ENCODE peak calls at places on chromosome 7, in seven cellular contexts. One of them, this sample, is unnamed.

GRCh38 chr7:25662881-25663588 is 434.7 kb upstream of the NPVF start:
- DNase-seq in mammary epithelial cell: no peak
- DNase-seq in psoas muscle: peak
- DNase-seq in activated T-helper 9 cell treated with anti-CD3 and anti-CD28 coated beads, Interleukin-2, amount 50 U/mL, for 16 hours: no peak
- DNase-seq in D341Med: no peak
- DNase-seq in nephron progenitor cell: no peak
- DNase-seq in lung microvascular endothelial cell: no peak
- DNase-seq in this sample: no peak

GRCh38 chr7:137006293-137006692 is 137.8 kb downstream of the CHRM2 start:
- DNase-seq in mammary epithelial cell: no peak
- DNase-seq in psoas muscle: no peak
- DNase-seq in activated T-helper 9 cell treated with anti-CD3 and anti-CD28 coated beads, Interleukin-2, amount 50 U/mL, for 16 hours: no peak
- DNase-seq in D341Med: no peak
- DNase-seq in nephron progenitor cell: no peak
- DNase-seq in lung microvascular endothelial cell: no peak
- DNase-seq in this sample: no peak

GRCh38 chr7:91128574-91129348 is 135.5 kb upstream of the FZD1 start:
- DNase-seq in mammary epithelial cell: no peak
- DNase-seq in psoas muscle: no peak
- DNase-seq in activated T-helper 9 cell treated with anti-CD3 and anti-CD28 coated beads, Interleukin-2, amount 50 U/mL, for 16 hours: no peak
- DNase-seq in D341Med: no peak
- DNase-seq in nephron progenitor cell: no peak
- DNase-seq in lung microvascular endothelial cell: no peak
- DNase-seq in this sample: no peak

GRCh38 chr7:79064187-79064823 is 389.2 kb downstream of the MAGI2 start:
- DNase-seq in mammary epithelial cell: no peak
- DNase-seq in psoas muscle: no peak
- DNase-seq in activated T-helper 9 cell treated with anti-CD3 and anti-CD28 coated beads, Interleukin-2, amount 50 U/mL, for 16 hours: no peak
- DNase-seq in D341Med: no peak
- DNase-seq in nephron progenitor cell: no peak
- DNase-seq in lung microvascular endothelial cell: no peak
- DNase-seq in this sample: no peak

GRCh38 chr7:46568420-46569116 is 647.5 kb upstream of the IGFBP3 start:
- DNase-seq in mammary epithelial cell: no peak
- DNase-seq in psoas muscle: no peak
- DNase-seq in activated T-helper 9 cell treated with anti-CD3 and anti-CD28 coated beads, Interleukin-2, amount 50 U/mL, for 16 hours: no peak
- DNase-seq in D341Med: no peak
- DNase-seq in nephron progenitor cell: no peak
- DNase-seq in lung microvascular endothelial cell: peak
- DNase-seq in this sample: peak

GRCh38 chr7:36607741-36608140 is 116.6 kb downstream of the AOAH start:
- DNase-seq in mammary epithelial cell: no peak
- DNase-seq in psoas muscle: no peak
- DNase-seq in activated T-helper 9 cell treated with anti-CD3 and anti-CD28 coated beads, Interleukin-2, amount 50 U/mL, for 16 hours: no peak
- DNase-seq in D341Med: no peak
- DNase-seq in nephron progenitor cell: no peak
- DNase-seq in lung microvascular endothelial cell: no peak
- DNase-seq in this sample: no peak

GRCh38 chr7:108328174-108328651 is 128.0 kb downstream of the NRCAM start:
- DNase-seq in mammary epithelial cell: no peak
- DNase-seq in psoas muscle: no peak
- DNase-seq in activated T-helper 9 cell treated with anti-CD3 and anti-CD28 coated beads, Interleukin-2, amount 50 U/mL, for 16 hours: no peak
- DNase-seq in D341Med: no peak
- DNase-seq in nephron progenitor cell: no peak
- DNase-seq in lung microvascular endothelial cell: no peak
- DNase-seq in this sample: no peak

GRCh38 chr7:90209776-90210175 is 1.8 kb upstream of the STEAP2 start:
- DNase-seq in mammary epithelial cell: no peak
- DNase-seq in psoas muscle: no peak
- DNase-seq in activated T-helper 9 cell treated with anti-CD3 and anti-CD28 coated beads, Interleukin-2, amount 50 U/mL, for 16 hours: no peak
- DNase-seq in D341Med: no peak
- DNase-seq in nephron progenitor cell: no peak
- DNase-seq in lung microvascular endothelial cell: no peak
- DNase-seq in this sample: no peak

GRCh38 chr7:108211382-108212201 is 81.4 kb upstream of the LAMB4 start:
- DNase-seq in mammary epithelial cell: peak
- DNase-seq in psoas muscle: no peak
- DNase-seq in activated T-helper 9 cell treated with anti-CD3 and anti-CD28 coated beads, Interleukin-2, amount 50 U/mL, for 16 hours: no peak
- DNase-seq in D341Med: no peak
- DNase-seq in nephron progenitor cell: no peak
- DNase-seq in lung microvascular endothelial cell: peak
- DNase-seq in this sample: peak

This sample was measured in endothelial cell of umbilical vein.